ENCODE peak calls at places on chromosome 7, in four cellular contexts. V is K562, H is PC-3, J is neuronal stem cell. B is an unnamed sample.

GRCh38 chr7:19464751-19465150 is 244.1 kb downstream of the POLR1F start:
- DNase-seq in V (no peak), H (no peak), J (no peak), B (no peak)

GRCh38 chr7:100444311-100445278 is 8.3 kb upstream of the PPP1R35 start:
- DNase-seq in V (peak), H (no peak), J (no peak), B (no peak)

GRCh38 chr7:28069788-28070187 is 110.8 kb downstream of the JAZF1 start:
- DNase-seq in V (no peak), H (no peak), J (no peak), B (no peak)

GRCh38 chr7:144529269-144529926 is 125.9 kb upstream of the NOBOX start:
- DNase-seq in V (no peak), H (no peak), J (no peak), B (no peak)

GRCh38 chr7:131010714-131011436 is 276.9 kb upstream of the KLF14 start:
- DNase-seq in V (no peak), H (no peak), J (no peak), B (no peak)

GRCh38 chr7:142002179-142002578 is 6.5 kb downstream of the MGAM start:
- DNase-seq in V (no peak), H (no peak), J (no peak), B (no peak)

GRCh38 chr7:111339006-111339405 is 223.3 kb downstream of the IMMP2L start:
- DNase-seq in V (no peak), H (no peak), J (no peak), B (no peak)

GRCh38 chr7:71785216-71785615 is 626.9 kb downstream of the CALN1 start:
- DNase-seq in V (no peak), H (no peak), J (no peak), B (no peak)

GRCh38 chr7:137898839-137899681 is 52.3 kb upstream of the DGKI start:
- DNase-seq in V (peak), H (peak), J (peak), B (peak)

GRCh38 chr7:106178593-106179134 is 66.6 kb upstream of the SYPL1 start:
- DNase-seq in V (no peak), H (peak), J (no peak), B (peak)

DNA sequence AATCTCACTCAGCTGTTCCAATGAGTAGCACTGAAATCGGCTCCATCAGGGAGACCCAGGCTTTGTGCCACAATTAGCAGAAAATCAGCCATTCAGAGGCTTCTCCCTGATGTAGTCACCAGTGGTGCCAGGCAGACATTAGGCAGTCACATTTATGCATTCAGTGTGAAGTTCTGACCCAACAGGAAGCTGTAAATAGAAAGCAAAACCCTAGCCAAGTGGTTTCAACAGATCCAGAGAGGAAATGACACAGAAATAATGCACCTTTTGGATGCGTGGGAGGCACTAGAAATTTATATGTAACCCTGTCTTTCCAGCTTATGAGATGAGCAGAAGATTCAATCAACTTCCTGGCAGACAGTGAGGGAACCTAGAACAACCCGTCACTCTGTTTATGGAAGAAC is 186.4 kb downstream of the PDE1C start:
- DNase-seq in V (no peak), H (peak), J (no peak), B (no peak)
- H2AFZ ChIP-seq in V (no peak), H (peak), J (no peak), B (no peak)

DNA sequence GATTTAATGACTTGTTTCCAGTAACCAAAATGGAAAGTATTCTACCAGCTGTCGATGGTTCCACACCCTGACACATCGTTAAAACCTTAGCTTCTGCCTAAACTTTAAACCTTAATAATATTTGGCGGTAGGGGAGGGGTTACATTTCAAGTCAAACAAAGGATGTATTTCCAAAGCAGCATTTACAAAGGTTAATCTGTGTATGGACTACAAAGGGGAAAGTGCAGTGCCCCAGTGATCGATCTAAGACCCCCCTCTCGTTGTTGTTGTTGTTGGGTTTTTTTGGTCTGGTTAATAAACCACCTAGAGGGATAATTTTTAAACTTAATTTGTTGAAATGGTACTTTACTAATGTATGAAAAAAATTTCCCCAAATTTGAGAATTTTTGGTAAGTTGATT is 1.1 kb upstream of the STEAP2 start:
- DNase-seq in V (no peak), H (peak), J (no peak), B (no peak)
- H2AFZ ChIP-seq in V (no peak), H (peak), J (no peak), B (peak)

GRCh38 chr7:21429786-21430574 is 2.1 kb downstream of the SP4 start:
- DNase-seq in V (peak), H (no peak), J (no peak), B (no peak)

GRCh38 chr7:21426958-21427860 is 674 bp upstream of the SP4 start:
- DNase-seq in V (peak), H (peak), J (peak), B (peak)

GRCh38 chr7:21429021-21429420 is 1.1 kb downstream of the SP4 start:
- DNase-seq in V (peak), H (no peak), J (no peak), B (no peak)

GRCh38 chr7:21427861-21428641 is at the start of gene SP4:
- DNase-seq in V (peak), H (peak), J (peak), B (peak)

DNA sequence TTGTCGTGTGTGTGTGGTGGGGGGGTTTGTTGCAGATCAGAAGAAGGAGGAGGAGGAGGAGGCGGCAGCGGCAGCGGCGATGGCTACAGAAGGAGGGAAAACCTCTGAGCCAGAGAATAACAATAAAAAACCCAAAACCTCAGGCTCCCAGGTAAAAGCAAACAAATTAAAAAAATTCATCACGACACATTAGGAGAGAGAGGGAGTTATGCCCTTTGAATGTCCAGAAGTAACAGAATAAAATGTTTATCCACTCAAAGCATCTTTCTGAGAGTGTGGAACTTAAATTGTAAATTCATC is 709 bp downstream of the SP4 start:
- DNase-seq in V (no peak), H (no peak), J (no peak), B (no peak)
- H2AFZ ChIP-seq in V (peak), H (peak), J (peak), B (no peak)

GRCh38 chr7:75727881-75728592 is 10.7 kb downstream of the HIP1 start:
- DNase-seq in V (no peak), H (peak), J (no peak), B (peak)
- H2AFZ ChIP-seq in V (no peak), H (peak), J (peak), B (peak)

GRCh38 chr7:116045532-116045931 is 15.0 kb upstream of the TFEC start:
- DNase-seq in V (no peak), H (no peak), J (no peak), B (no peak)

DNA sequence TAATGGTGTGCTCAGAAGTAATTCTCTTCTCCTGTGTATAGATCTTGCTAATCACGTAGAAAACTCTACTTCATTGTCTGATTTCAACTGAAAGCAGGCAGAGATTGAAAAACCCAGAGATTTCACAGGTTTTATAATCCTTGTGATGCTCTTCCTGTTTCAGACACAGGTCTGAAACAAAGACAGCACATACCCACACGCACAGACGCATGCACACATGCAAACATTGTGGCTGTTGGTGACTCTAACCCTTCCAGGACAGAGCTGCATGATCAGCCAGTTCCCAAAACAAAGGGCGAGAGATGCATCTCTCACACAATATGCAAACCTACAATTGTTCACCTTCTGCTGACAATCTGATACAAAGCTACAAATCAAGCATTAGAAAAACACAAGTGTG is 11.1 kb upstream of the TFEC start:
- DNase-seq in V (no peak), H (no peak), J (no peak), B (no peak)
- H2AFZ ChIP-seq in V (no peak), H (no peak), J (peak), B (no peak)

DNA sequence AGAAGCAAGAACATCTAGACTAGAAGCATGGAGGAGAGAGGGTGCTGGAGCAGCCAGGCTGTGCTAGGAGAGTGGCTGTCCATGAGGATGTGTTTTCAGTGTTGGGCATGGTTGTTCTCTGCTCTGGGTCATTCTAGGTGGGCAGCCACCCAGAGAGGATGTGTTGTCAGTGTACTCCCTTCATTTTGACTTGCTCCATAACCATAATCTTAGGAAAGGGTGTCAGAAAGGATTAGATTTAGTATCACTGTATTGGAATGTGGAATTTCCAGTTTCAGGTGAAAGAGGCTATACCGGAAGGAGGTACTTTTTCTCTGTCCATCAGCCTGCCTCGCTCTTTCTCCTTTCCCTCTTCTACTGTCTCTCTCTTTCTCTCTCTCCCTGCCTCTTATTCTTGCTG is 474.5 kb upstream of the PODXL start:
- DNase-seq in V (no peak), H (peak), J (no peak), B (no peak)
- H2AFZ ChIP-seq in V (no peak), H (no peak), J (no peak), B (no peak)

B was measured in HCT116.